ENCODE peak calls at places on chromosomes 7 and 10, in six cellular contexts. V, X, Z, M, C and W are unnamed samples.

GRCh38 chr10:47288916-47289495 is 11.0 kb upstream of the GDF10 start:
- DNase-seq in V (no peak), X (no peak), Z (no peak), M (no peak), C (no peak), W (no peak)

GRCh38 chr10:132101529-132101928 is 35.8 kb downstream of the JAKMIP3 start:
- DNase-seq in V (peak), X (peak), Z (peak), M (no peak), C (no peak), W (no peak)

GRCh38 chr7:21508538-21508937 is 34.3 kb upstream of the DNAH11 start:
- DNase-seq in V (no peak), X (no peak), Z (no peak), M (no peak), C (no peak), W (no peak)

GRCh38 chr7:4642468-4643203 is 39.5 kb upstream of the FOXK1 start:
- DNase-seq in V (no peak), X (no peak), Z (no peak), M (no peak), C (no peak), W (no peak)

GRCh38 chr10:44576715-44577191 is 191.9 kb upstream of the CXCL12 start:
- DNase-seq in V (no peak), X (no peak), Z (no peak), M (no peak), C (no peak), W (no peak)

GRCh38 chr10:86819567-86819966 is 63.1 kb downstream of the BMPR1A start:
- DNase-seq in V (no peak), X (no peak), Z (no peak), M (no peak), C (no peak), W (no peak)

GRCh38 chr10:110051487-110051886 is 43.7 kb downstream of the ADD3 start:
- DNase-seq in V (no peak), X (no peak), Z (no peak), M (no peak), C (no peak), W (no peak)

GRCh38 chr10:7185367-7185690 is 225.5 kb downstream of the SFMBT2 start:
- DNase-seq in V (no peak), X (no peak), Z (no peak), M (no peak), C (no peak), W (no peak)

GRCh38 chr10:48453451-48454301 is 147.2 kb downstream of the MAPK8 start:
- DNase-seq in V (peak), X (no peak), Z (no peak), M (no peak), C (no peak), W (no peak)

GRCh38 chr7:158706273-158706704 is 1.7 kb upstream of the NCAPG2 start:
- DNase-seq in V (no peak), X (no peak), Z (peak), M (no peak), C (no peak), W (no peak)

GRCh38 chr7:158706710-158707590 is 2.3 kb upstream of the NCAPG2 start:
- DNase-seq in V (no peak), X (no peak), Z (no peak), M (no peak), C (no peak), W (no peak)

GRCh38 chr7:158707610-158708009 is 3.0 kb upstream of the NCAPG2 start:
- DNase-seq in V (peak), X (no peak), Z (no peak), M (peak), C (no peak), W (no peak)

GRCh38 chr7:158705234-158705890 is 758 bp upstream of the NCAPG2 start:
- DNase-seq in V (peak), X (peak), Z (no peak), M (no peak), C (no peak), W (no peak)

GRCh38 chr7:158710651-158711102 is 6.1 kb upstream of the NCAPG2 start:
- DNase-seq in V (peak), X (no peak), Z (no peak), M (no peak), C (no peak), W (peak)
- TF ChIP-seq GABPA in V (no peak), X (no peak), Z (peak), M (no peak), C (no peak), W (no peak)

DNA sequence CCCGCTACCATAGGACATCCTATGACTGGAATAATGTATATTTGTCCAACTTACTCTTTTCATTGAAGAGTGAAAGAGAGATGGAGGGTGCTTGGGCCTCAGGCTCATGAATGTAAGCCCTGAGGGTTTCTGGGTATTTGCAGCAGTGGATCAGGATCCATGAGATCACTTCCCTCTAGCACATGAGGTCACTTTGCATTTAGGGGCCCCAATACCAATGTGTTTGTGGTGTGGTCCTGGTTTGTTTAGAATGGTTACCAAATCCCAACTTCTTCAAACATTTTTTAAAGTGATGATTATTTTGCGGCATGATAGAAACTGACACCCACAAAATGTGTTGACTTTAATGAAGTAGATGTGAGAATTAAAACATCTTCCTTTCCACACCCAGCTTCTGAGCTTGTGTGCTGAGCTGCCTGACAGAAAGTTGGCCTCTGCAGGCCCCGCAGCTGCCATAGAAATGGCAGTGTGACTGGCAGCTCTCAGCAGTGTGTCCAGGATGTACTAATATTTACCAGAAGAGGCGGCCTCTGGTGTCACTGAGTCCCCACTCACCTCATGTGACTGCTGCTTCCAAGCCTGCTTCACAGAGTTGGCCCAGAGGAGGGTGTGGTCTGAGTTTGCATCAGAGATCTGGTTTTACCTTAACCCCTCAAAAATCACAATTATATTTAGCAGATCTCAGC is 447.6 kb upstream of the NPVF start:
- DNase-seq in V (no peak), X (no peak), Z (no peak), M (no peak), C (no peak), W (no peak)
- TF ChIP-seq CTCF in V (no peak), X (no peak), Z (no peak), M (no peak), C (no peak), W (no peak)

GRCh38 chr10:34739915-34740314 is 75.2 kb downstream of the PARD3 start:
- DNase-seq in V (peak), X (no peak), Z (no peak), M (no peak), C (no peak), W (no peak)
- TF ChIP-seq POLR2AphosphoS5 in V (no peak), X (no peak), Z (no peak), M (no peak), C (no peak), W (no peak)

GRCh38 chr7:158751199-158751598 is 46.6 kb upstream of the NCAPG2 start:
- DNase-seq in V (no peak), X (no peak), Z (no peak), M (no peak), C (no peak), W (no peak)

GRCh38 chr7:158748335-158748734 is 43.7 kb upstream of the NCAPG2 start:
- DNase-seq in V (peak), X (no peak), Z (no peak), M (no peak), C (no peak), W (no peak)

GRCh38 chr7:158749396-158749795 is 44.8 kb upstream of the NCAPG2 start:
- DNase-seq in V (no peak), X (no peak), Z (no peak), M (no peak), C (no peak), W (no peak)

GRCh38 chr7:158751743-158752142 is 47.1 kb upstream of the NCAPG2 start:
- DNase-seq in V (peak), X (no peak), Z (no peak), M (no peak), C (no peak), W (no peak)

DNA sequence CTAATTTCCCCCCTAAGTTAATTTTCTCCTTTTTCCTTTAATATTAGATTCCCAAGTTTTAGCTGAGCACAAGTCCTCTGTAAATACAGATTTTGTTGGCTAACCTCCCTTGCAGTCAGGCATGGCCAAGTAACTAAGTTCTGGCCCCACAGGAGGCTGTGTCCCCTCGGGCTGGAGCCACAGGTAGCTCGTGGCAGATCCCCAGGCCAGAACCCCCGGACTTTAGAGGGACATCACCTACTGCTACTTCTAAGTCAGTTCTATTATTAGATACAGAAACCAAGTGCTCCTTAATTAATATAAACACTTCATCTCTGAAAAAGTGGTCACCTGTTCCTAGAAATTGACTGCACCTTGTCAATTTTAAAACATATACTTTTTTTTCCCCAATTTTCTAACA is 46.1 kb upstream of the NCAPG2 start:
- DNase-seq in V (peak), X (no peak), Z (no peak), M (no peak), C (no peak), W (no peak)
- TF ChIP-seq GABPA in V (no peak), X (no peak), Z (no peak), M (no peak), C (no peak), W (no peak)

GRCh38 chr10:116030576-116030975 is 242.4 kb downstream of the GFRA1 start:
- DNase-seq in V (no peak), X (no peak), Z (no peak), M (no peak), C (no peak), W (no peak)

GRCh38 chr10:116024479-116024878 is 248.5 kb downstream of the GFRA1 start:
- DNase-seq in V (no peak), X (no peak), Z (no peak), M (no peak), C (no peak), W (no peak)

GRCh38 chr10:116027355-116027754 is 245.7 kb downstream of the GFRA1 start:
- DNase-seq in V (no peak), X (no peak), Z (no peak), M (no peak), C (no peak), W (no peak)

GRCh38 chr10:116029826-116030225 is 243.2 kb downstream of the GFRA1 start:
- DNase-seq in V (no peak), X (no peak), Z (no peak), M (no peak), C (no peak), W (no peak)

GRCh38 chr10:116026315-116026714 is 246.7 kb downstream of the GFRA1 start:
- DNase-seq in V (no peak), X (peak), Z (no peak), M (peak), C (no peak), W (no peak)
- TF ChIP-seq CTCF in V (peak), X (no peak), Z (no peak), M (peak), C (no peak), W (no peak)

GRCh38 chr7:8638076-8638475 is 204.7 kb downstream of the NXPH1 start:
- DNase-seq in V (no peak), X (no peak), Z (no peak), M (no peak), C (no peak), W (no peak)
- TF ChIP-seq POLR2AphosphoS5 in V (no peak), X (no peak), Z (no peak), M (no peak), C (no peak), W (no peak)

GRCh38 chr10:84026821-84027257 is 112.5 kb upstream of the GHITM start:
- DNase-seq in V (peak), X (peak), Z (peak), M (peak), C (no peak), W (peak)
- TF ChIP-seq GABPA in V (no peak), X (no peak), Z (no peak), M (no peak), C (no peak), W (no peak)

GRCh38 chr7:66558660-66559465 is 69.8 kb upstream of the KCTD7 start:
- DNase-seq in V (no peak), X (peak), Z (no peak), M (no peak), C (no peak), W (no peak)
- TF ChIP-seq CTCF in V (no peak), X (no peak), Z (no peak), M (no peak), C (no peak), W (no peak)

DNA sequence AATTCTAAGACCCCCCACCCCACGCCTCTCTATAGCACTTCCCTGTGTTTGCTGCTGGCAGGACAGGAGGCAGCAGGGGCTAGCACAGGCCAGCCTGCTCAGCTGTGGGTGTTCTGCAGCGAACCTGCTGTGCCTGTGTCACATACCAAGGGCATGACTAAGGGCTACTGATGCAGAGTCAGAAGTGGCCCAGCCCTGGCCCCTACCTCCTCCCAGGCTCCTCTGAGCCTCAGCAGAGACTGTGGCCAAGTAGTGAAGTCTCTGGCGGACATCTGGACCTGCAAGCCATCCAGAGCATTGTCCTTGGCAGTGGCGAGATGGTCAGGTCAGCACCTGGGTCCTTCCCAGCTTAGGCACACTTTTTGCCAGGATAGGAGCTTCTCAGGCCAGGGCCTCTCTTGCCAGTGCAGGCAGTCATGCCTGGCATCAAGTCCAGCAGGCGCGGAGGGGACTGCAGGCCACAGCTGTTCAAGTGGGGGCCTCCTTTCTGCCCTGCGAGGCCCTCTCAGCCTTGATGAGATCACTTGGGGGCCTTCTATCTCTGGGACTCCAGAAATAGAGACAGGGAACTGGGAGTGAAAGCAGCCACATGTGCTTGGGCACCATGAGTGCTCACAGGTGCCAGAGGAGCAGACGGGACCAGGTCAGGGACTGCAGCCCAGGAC is 116.2 kb upstream of the RET start:
- DNase-seq in V (peak), X (no peak), Z (no peak), M (no peak), C (no peak), W (no peak)
- TF ChIP-seq POLR2AphosphoS5 in V (no peak), X (no peak), Z (no peak), M (no peak), C (no peak), W (no peak)